ENCODE peak calls at places on chromosome 17, in nine cellular contexts. U, K, L, I, A, W, Q, T and S are unnamed samples.

GRCh38 chr17:80426671-80427326 is 11.8 kb downstream of the ENDOV start:
- DNase-seq in T (peak), W (peak), L (peak), A (peak), U (peak), Q (peak), I (peak), K (peak), S (peak)

GRCh38 chr17:2815781-2816185 is 19.5 kb downstream of the RAP1GAP2 start:
- DNase-seq in W (no peak), I (no peak), T (no peak), Q (no peak), K (no peak), A (peak), U (no peak), L (peak), S (peak)

GRCh38 chr17:8372422-8372821 is 4.1 kb downstream of the KRABD2 start:
- DNase-seq in K (no peak), A (peak), T (no peak), W (no peak), Q (no peak), L (no peak), I (no peak), U (no peak), S (no peak)

GRCh38 chr17:3894927-3895343 is 2.1 kb upstream of the CAMKK1 start:
- DNase-seq in T (no peak), U (peak), W (no peak), Q (no peak), A (peak), L (no peak), I (no peak), K (peak), S (no peak)

GRCh38 chr17:76775021-76775420 is 37.1 kb downstream of the MFSD11 start:
- DNase-seq in I (no peak), K (no peak), W (no peak), U (no peak), A (no peak), Q (no peak), L (no peak), T (no peak), S (no peak)

GRCh38 chr17:4768281-4768680 is 3.4 kb upstream of the TM4SF5 start:
- DNase-seq in Q (no peak), W (no peak), A (no peak), I (no peak), U (no peak), T (no peak), K (no peak), L (no peak), S (no peak)

GRCh38 chr17:27155866-27156265 is 138.0 kb upstream of the WSB1 start:
- DNase-seq in A (no peak), L (no peak), Q (no peak), U (no peak), I (no peak), W (no peak), T (no peak), K (no peak), S (no peak)

GRCh38 chr17:74362811-74363498 is 1.3 kb upstream of the BTBD17 start:
- DNase-seq in Q (no peak), L (no peak), K (no peak), W (no peak), T (no peak), U (no peak), A (no peak), I (no peak), S (no peak)

GRCh38 chr17:79831367-79832210 is 7.7 kb downstream of the CBX4 start:
- DNase-seq in U (no peak), L (peak), W (no peak), T (peak), I (no peak), Q (peak), A (no peak), K (no peak), S (peak)

GRCh38 chr17:62760059-62760887 is 47.8 kb downstream of the MARCHF10 start:
- DNase-seq in W (no peak), T (no peak), K (peak), A (no peak), Q (no peak), L (no peak), U (peak), I (no peak), S (peak)

GRCh38 chr17:30326816-30327215 is 7.0 kb downstream of the TMIGD1 start:
- DNase-seq in L (no peak), Q (no peak), A (no peak), U (no peak), T (no peak), I (no peak), W (no peak), K (no peak), S (no peak)

GRCh38 chr17:48928876-48929811 is 15.5 kb downstream of the SNF8 start:
- DNase-seq in U (no peak), I (no peak), A (no peak), K (no peak), T (no peak), W (no peak), L (no peak), Q (no peak), S (no peak)

GRCh38 chr17:1792495-1793446 is 30.9 kb downstream of the SERPINF1 start:
- DNase-seq in Q (no peak), W (no peak), T (peak), K (no peak), I (no peak), U (no peak), A (no peak), L (no peak), S (no peak)

GRCh38 chr17:2685696-2686095 is 25.9 kb downstream of the CLUH start:
- DNase-seq in W (no peak), I (no peak), K (no peak), A (no peak), L (no peak), T (peak), Q (peak), U (no peak), S (peak)

GRCh38 chr17:4594406-4595349 is 10.3 kb downstream of the SMTNL2 start:
- DNase-seq in Q (peak), L (peak), W (peak), T (peak), K (no peak), I (peak), A (no peak), U (no peak), S (peak)

GRCh38 chr17:27741971-27742370 is 58.4 kb downstream of the NOS2 start:
- DNase-seq in K (no peak), T (no peak), W (no peak), I (no peak), A (no peak), L (no peak), U (no peak), Q (peak), S (peak)

GRCh38 chr17:42553161-42553818 is 567 bp downstream of the HSD17B1 start:
- DNase-seq in L (peak), A (no peak), W (no peak), U (peak), T (peak), Q (no peak), I (no peak), K (peak), S (peak)

GRCh38 chr17:76675648-76676047 is 32.1 kb upstream of the ST6GALNAC1 start:
- DNase-seq in Q (no peak), I (no peak), W (no peak), A (no peak), L (no peak), K (no peak), U (no peak), T (no peak), S (no peak)

GRCh38 chr17:2081564-2081963 is 26.7 kb downstream of the HIC1 start:
- DNase-seq in K (peak), L (no peak), U (peak), A (peak), T (no peak), I (no peak), Q (no peak), W (no peak), S (no peak)

GRCh38 chr17:2937331-2938003 is 125.9 kb downstream of the OR1D5 start:
- DNase-seq in W (peak), K (no peak), Q (no peak), L (no peak), T (peak), U (no peak), A (no peak), I (no peak), S (no peak)

GRCh38 chr17:77476006-77476405 is 335.2 kb downstream of the SEC14L1 start:
- DNase-seq in K (no peak), Q (no peak), U (no peak), L (no peak), W (no peak), T (no peak), I (no peak), A (peak), S (no peak)

GRCh38 chr17:14582996-14583395 is 282.1 kb downstream of the HS3ST3B1 start:
- DNase-seq in W (no peak), Q (no peak), A (no peak), U (no peak), T (no peak), K (no peak), I (no peak), L (no peak), S (no peak)

GRCh38 chr17:1040216-1040600 is 43.3 kb downstream of the TIMM22 start:
- DNase-seq in I (no peak), K (no peak), Q (no peak), A (no peak), U (no peak), W (no peak), T (no peak), L (no peak), S (no peak)

GRCh38 chr17:4033751-4034251 is 69.6 kb upstream of the ATP2A3 start:
- DNase-seq in K (no peak), Q (no peak), A (no peak), I (no peak), W (no peak), U (no peak), T (no peak), L (no peak), S (no peak)

GRCh38 chr17:80287806-80288579 is 27.3 kb downstream of the RNF213 start:
- DNase-seq in A (no peak), Q (no peak), I (no peak), T (no peak), K (no peak), W (no peak), L (no peak), U (no peak), S (no peak)

GRCh38 chr17:73227944-73228343 is 33.7 kb downstream of the CPSF4L start:
- DNase-seq in I (no peak), T (no peak), U (no peak), A (no peak), K (no peak), Q (no peak), L (no peak), W (no peak), S (no peak)

GRCh38 chr17:77366558-77367245 is 225.9 kb downstream of the SEC14L1 start:
- DNase-seq in W (no peak), L (no peak), I (peak), T (peak), A (no peak), K (no peak), Q (peak), U (peak), S (no peak)

GRCh38 chr17:67289174-67289876 is 44.3 kb upstream of the HELZ start:
- DNase-seq in T (no peak), W (no peak), U (peak), K (peak), L (no peak), A (no peak), Q (no peak), I (peak), S (peak)

GRCh38 chr17:34639706-34640425 is 60.5 kb downstream of the TMEM132E start:
- DNase-seq in T (no peak), L (no peak), W (no peak), Q (no peak), U (no peak), A (no peak), I (no peak), K (no peak), S (no peak)

GRCh38 chr17:74975943-74976342 is 3.4 kb upstream of the HID1 start:
- DNase-seq in I (no peak), T (no peak), W (no peak), U (no peak), Q (no peak), L (no peak), A (no peak), K (no peak), S (no peak)

GRCh38 chr17:67079481-67079880 is 35.1 kb downstream of the CACNG1 start:
- DNase-seq in T (no peak), Q (no peak), I (no peak), A (no peak), U (no peak), L (no peak), W (no peak), K (no peak), S (no peak)

GRCh38 chr17:30819941-30820705 is 4.4 kb downstream of the CRLF3 start:
- DNase-seq in Q (no peak), I (no peak), W (no peak), U (no peak), L (no peak), K (no peak), T (no peak), A (no peak), S (no peak)

GRCh38 chr17:37570527-37571093 is 38.6 kb downstream of the SYNRG start:
- DNase-seq in I (peak), U (peak), W (peak), K (peak), A (peak), T (peak), L (peak), Q (peak), S (peak)

GRCh38 chr17:56297142-56297541 is 143.9 kb downstream of the ANKFN1 start:
- DNase-seq in A (no peak), U (peak), K (peak), I (no peak), W (no peak), L (no peak), T (no peak), Q (no peak), S (peak)

GRCh38 chr17:9240659-9241370 is 219.5 kb downstream of the NTN1 start:
- DNase-seq in U (peak), Q (no peak), T (no peak), I (no peak), K (peak), L (peak), A (no peak), W (no peak), S (peak)

GRCh38 chr17:45896803-45897693 is 2.7 kb downstream of the MAPT start:
- DNase-seq in L (peak), U (no peak), K (no peak), A (no peak), T (no peak), Q (peak), I (no peak), W (no peak), S (peak)

GRCh38 chr17:17906418-17907215 is 65.6 kb downstream of the TOM1L2 start:
- DNase-seq in W (no peak), Q (no peak), U (no peak), T (no peak), L (no peak), I (no peak), A (peak), K (no peak), S (no peak)
- H3K4me2 ChIP-seq in W (no peak), Q (no peak), U (no peak), T (no peak), L (no peak), I (no peak), A (no peak), K (no peak), S (no peak)

GRCh38 chr17:81615401-81615930 is 21.4 kb downstream of the NPLOC4 start:
- DNase-seq in A (no peak), W (no peak), L (no peak), Q (no peak), K (no peak), I (no peak), U (no peak), T (no peak), S (no peak)
- H3K4me2 ChIP-seq in A (no peak), W (no peak), L (no peak), Q (no peak), K (no peak), I (no peak), U (no peak), T (no peak), S (no peak)

DNA sequence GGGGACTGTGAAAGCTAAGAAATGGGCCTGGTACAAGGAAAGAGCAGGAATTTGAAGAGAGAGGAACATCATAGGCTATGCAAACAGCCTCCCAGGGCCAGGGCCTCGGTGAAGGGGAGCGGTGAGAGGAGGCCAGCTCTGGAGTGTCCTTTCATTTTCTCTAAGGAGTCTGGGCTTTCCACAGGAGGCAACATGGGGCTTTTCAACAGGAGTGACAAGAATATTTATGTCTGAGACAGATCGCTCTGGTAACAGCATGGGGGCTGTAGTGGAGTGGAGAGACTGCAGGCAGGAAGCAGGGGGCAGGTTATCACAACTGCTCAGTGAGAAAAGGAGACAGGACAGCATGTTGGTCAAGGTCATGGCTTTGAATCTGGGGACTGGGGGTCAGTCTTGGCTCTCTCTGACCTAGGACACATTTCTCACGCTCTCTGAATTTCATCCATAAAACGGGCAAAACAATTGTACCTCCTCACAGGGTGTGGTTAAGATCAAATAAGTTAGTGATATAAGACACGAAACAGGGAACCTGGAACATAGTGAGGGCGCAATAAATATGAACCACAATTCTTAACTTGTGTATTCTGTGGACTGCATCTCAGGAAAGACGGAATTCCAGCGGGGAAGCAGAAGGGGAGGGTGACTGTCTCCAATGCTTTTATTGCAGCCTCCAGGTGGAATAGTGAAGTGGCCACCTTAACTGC is 49.9 kb downstream of the TOM1L2 start:
- DNase-seq in U (no peak), L (no peak), W (no peak), A (no peak), I (no peak), K (no peak), Q (no peak), T (no peak), S (no peak)
- H3K4me2 ChIP-seq in U (no peak), L (peak), W (no peak), A (peak), I (no peak), K (peak), Q (no peak), T (peak), S (no peak)

DNA sequence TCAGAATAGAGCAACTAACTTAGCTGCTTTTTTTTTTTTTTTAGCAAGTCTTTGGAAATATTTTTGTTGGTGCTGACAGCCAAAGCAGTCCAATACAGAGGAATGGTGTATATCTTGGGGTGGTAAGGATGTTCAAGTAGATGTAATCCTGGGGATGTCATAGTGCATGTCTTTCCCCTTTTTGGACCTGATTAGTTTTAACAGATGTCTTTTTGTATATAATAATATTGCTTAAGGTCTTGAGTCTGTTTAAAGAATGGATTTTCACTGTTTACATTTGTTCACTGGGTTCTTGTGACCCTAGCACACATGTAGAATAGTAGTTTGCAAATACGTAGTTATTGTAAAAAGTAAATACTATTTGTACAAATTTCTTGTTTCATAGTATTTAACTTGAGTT is 7.9 kb downstream of the TAF15 start:
- DNase-seq in U (no peak), A (no peak), K (no peak), L (no peak), W (no peak), T (no peak), Q (no peak), I (no peak), S (no peak)
- H3K4me2 ChIP-seq in U (peak), A (no peak), K (no peak), L (no peak), W (no peak), T (no peak), Q (no peak), I (no peak), S (no peak)

GRCh38 chr17:7313028-7313889 is 1.9 kb downstream of the GPS2 start:
- DNase-seq in W (peak), K (no peak), T (no peak), A (peak), L (no peak), Q (peak), U (no peak), I (peak), S (peak)
- H3K4me2 ChIP-seq in W (peak), K (peak), T (peak), A (peak), L (no peak), Q (peak), U (no peak), I (peak), S (peak)

GRCh38 chr17:82322526-82323453 is 5.4 kb upstream of the CD7 start:
- DNase-seq in U (no peak), Q (no peak), K (no peak), L (no peak), T (no peak), A (no peak), I (no peak), W (no peak), S (no peak)
- H3K4me2 ChIP-seq in U (no peak), Q (no peak), K (no peak), L (no peak), T (no peak), A (no peak), I (no peak), W (no peak), S (no peak)

DNA sequence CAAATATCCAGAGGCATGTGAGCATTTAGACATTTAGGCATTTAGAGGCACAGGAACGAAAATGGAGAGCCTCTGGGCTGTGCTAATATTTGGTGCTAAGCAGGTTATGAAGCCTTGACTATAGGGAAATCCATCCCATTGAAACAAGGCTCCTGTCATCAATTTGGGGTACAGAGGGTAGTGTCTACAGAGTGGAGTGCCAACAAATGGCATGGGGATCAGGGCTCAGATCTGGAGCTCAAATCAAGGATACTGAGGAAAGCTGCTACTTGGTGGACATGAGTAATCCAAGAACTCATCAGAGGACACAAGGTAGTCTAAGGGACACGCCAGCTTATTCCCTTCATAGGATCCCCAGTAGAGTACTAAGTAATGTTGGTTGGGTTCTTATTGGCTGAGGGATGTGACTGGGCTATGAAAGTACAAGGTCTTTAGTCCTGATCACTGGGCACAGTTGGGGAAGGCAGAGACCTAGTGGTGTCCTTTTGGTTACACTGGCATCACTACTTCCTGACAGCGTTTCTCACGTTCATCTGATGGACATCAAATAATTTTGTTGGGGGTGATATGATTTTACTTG is 5.2 kb downstream of the KRT10 start:
- DNase-seq in Q (no peak), U (no peak), A (no peak), L (no peak), T (no peak), W (no peak), I (no peak), K (no peak), S (no peak)
- H3K4me2 ChIP-seq in Q (no peak), U (no peak), A (no peak), L (no peak), T (no peak), W (peak), I (peak), K (peak), S (no peak)

DNA sequence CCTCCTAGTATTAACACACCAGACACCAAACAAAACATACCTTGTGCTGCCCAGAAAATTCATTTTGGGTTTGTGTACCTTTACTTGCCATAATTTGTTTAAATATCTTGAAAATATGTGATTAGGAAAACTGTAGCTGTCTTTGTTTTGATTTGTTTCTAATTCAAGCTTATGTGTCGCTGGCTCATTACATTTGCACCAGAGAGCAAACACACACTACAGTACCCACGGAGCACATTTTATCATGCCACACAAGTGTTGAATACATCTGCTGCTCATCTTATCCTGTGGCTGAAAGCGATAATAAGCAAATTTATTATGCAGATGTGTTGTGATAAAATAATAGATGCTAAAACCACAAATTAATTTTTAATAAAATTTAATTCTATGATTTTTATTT is 63.1 kb downstream of the SPAG9 start:
- DNase-seq in Q (no peak), W (no peak), U (no peak), A (no peak), I (no peak), K (no peak), L (no peak), T (no peak), S (no peak)
- H3K4me2 ChIP-seq in Q (no peak), W (no peak), U (peak), A (no peak), I (no peak), K (peak), L (peak), T (peak), S (no peak)